ENCODE peak calls at places on chromosomes 11 and 22, in six cellular contexts. L is stimulated activated CD8-positive, alpha-beta memory T cell treated with anti-CD3 and anti-CD28 coated beads, Interleukin-2, amount 100 ng/mL, for 1 hour; G is cardiac fibroblast; E is effector CD8-positive, alpha-beta T cell; T is Right ventricle myocardium inferior; Q is activated CD4-positive, CD25-positive, alpha-beta regulatory T cell treated with anti-CD3 and anti-CD28 coated beads, Interleukin-2, amount 50 U/mL, for 16 hours. A is an unnamed sample.

GRCh38 chr22:30047364-30047738 is 32.9 kb upstream of the HORMAD2 start:
- DNase-seq in L (no peak), G (peak; percentile 20), E (no peak), T (no peak), Q (no peak), A (no peak)

GRCh38 chr11:69819541-69820070 is 390 bp upstream of the FGF3 start:
- DNase-seq in L (no peak), G (no peak), E (no peak), T (no peak), Q (no peak), A (no peak)

GRCh38 chr11:123330948-123331347 is 99.1 kb upstream of the GRAMD1B start:
- DNase-seq in L (no peak), G (no peak), E (no peak), T (no peak), Q (no peak), A (no peak)

GRCh38 chr11:108559904-108560303 is 33.7 kb downstream of the EXPH5 start:
- DNase-seq in L (no peak), G (peak; percentile 62), E (no peak), T (no peak), Q (no peak), A (no peak)

GRCh38 chr11:103338621-103339484 is 229.6 kb downstream of the DYNC2H1 start:
- DNase-seq in L (no peak), G (peak; percentile 46), E (no peak), T (no peak), Q (no peak), A (no peak)

GRCh38 chr11:14228356-14228755 is 130.6 kb downstream of the RRAS2 start:
- DNase-seq in L (no peak), G (no peak), E (no peak), T (no peak), Q (no peak), A (no peak)

GRCh38 chr11:17543574-17544180 is 539 bp downstream of the USH1C start:
- DNase-seq in L (no peak), G (no peak), E (no peak), T (no peak), Q (no peak), A (no peak)

GRCh38 chr11:126942146-126942545 is 58.4 kb downstream of the KIRREL3 start:
- DNase-seq in L (no peak), G (no peak), E (no peak), T (no peak), Q (no peak), A (no peak)

GRCh38 chr22:36151006-36151595 is 9.5 kb downstream of the APOL3 start:
- DNase-seq in L (no peak), G (peak; percentile 53), E (no peak), T (no peak), Q (no peak), A (no peak)

GRCh38 chr11:34558673-34559072 is 45.1 kb upstream of the ELF5 start:
- DNase-seq in L (no peak), G (no peak), E (no peak), T (no peak), Q (no peak), A (no peak)

GRCh38 chr11:64856382-64857227 is 12.2 kb upstream of the CDC42BPG start:
- DNase-seq in L (no peak), G (peak; percentile 64), E (no peak), T (peak; percentile 81), Q (no peak), A (peak; percentile 44)

GRCh38 chr11:27012254-27012921 is 18.5 kb downstream of the FIBIN start:
- DNase-seq in L (no peak), G (peak; percentile 83), E (no peak), T (no peak), Q (no peak), A (no peak)

GRCh38 chr22:43883012-43883661 is 8.7 kb downstream of the PNPLA5 start:
- DNase-seq in L (peak; percentile 13), G (peak; percentile 68), E (peak; percentile 4), T (no peak), Q (no peak), A (no peak)

GRCh38 chr11:124768914-124769313 is 6.8 kb upstream of the ESAM start:
- DNase-seq in L (no peak), G (no peak), E (no peak), T (no peak), Q (no peak), A (no peak)

GRCh38 chr11:67313125-67313890 is 10.0 kb downstream of the SSH3 start:
- DNase-seq in L (no peak), G (no peak), E (no peak), T (peak; percentile 45), Q (no peak), A (no peak)

GRCh38 chr22:30922151-30922611 is 46.4 kb downstream of the MORC2 start:
- DNase-seq in L (peak; percentile 78), G (peak; percentile 69), E (peak; percentile 75), T (no peak), Q (peak; percentile 69), A (peak; percentile 60)

GRCh38 chr11:16469968-16470367 is 113.6 kb upstream of the SOX6 start:
- DNase-seq in L (no peak), G (no peak), E (no peak), T (no peak), Q (no peak), A (no peak)

GRCh38 chr11:114034956-114035355 is 24.6 kb upstream of the ZBTB16 start:
- DNase-seq in L (no peak), G (no peak), E (no peak), T (no peak), Q (no peak), A (no peak)

GRCh38 chr11:28632338-28632737 is 524.1 kb downstream of the METTL15 start:
- DNase-seq in L (no peak), G (no peak), E (no peak), T (no peak), Q (no peak), A (no peak)

GRCh38 chr11:99325807-99326206 is 305.1 kb downstream of the CNTN5 start:
- DNase-seq in L (no peak), G (peak; percentile 89), E (no peak), T (no peak), Q (no peak), A (no peak)

GRCh38 chr11:3867209-3868071 is 12.0 kb downstream of the STIM1 start:
- DNase-seq in L (no peak), G (peak; percentile 81), E (no peak), T (no peak), Q (no peak), A (no peak)